ENCODE peak calls at places on chromosomes 5 and 9, in seven cellular contexts. C is K562; E is upper lobe of right lung; Q is right cardiac atrium; A is lung; J is right lobe of liver; I is naive thymus-derived CD4-positive, alpha-beta T cell. U is an unnamed sample.

GRCh38 chr5:21791304-21791703 is 1061.8 kb downstream of the CDH12 start:
- ATAC-seq in I (no peak), Q (no peak), C (no peak), E (no peak), A (no peak), J (no peak), U (no peak)

GRCh38 chr9:85108229-85108628 is 438.7 kb downstream of the NTRK2 start:
- ATAC-seq in A (no peak), C (no peak), E (no peak), Q (no peak), I (no peak), J (no peak), U (no peak)

GRCh38 chr5:96875805-96876291 is 452 bp upstream of the ERAP2 start:
- ATAC-seq in I (peak; percentile 61), E (peak; percentile 39), J (peak; percentile 45), A (no peak), C (peak; percentile 41), Q (peak; percentile 45), U (no peak)

GRCh38 chr9:33320568-33321261 is 30.4 kb downstream of the NFX1 start:
- ATAC-seq in I (no peak), A (peak; percentile 53), E (no peak), Q (peak; percentile 45), J (peak; percentile 81), C (no peak), U (peak; percentile 89)

GRCh38 chr5:130836729-130837660 is 328.1 kb downstream of the HINT1 start:
- ATAC-seq in Q (no peak), I (peak; percentile 38), A (peak; percentile 47), C (peak; percentile 62), J (peak; percentile 80), E (no peak), U (no peak)

GRCh38 chr5:900781-901180 is 8.1 kb downstream of the TRIP13 start:
- ATAC-seq in I (no peak), Q (no peak), C (no peak), A (no peak), J (no peak), E (no peak), U (no peak)

GRCh38 chr5:14028188-14028587 is 83.7 kb upstream of the DNAH5 start:
- ATAC-seq in J (no peak), Q (no peak), E (no peak), C (no peak), I (no peak), A (no peak), U (no peak)

GRCh38 chr9:5278486-5278885 is 26.0 kb downstream of the RLN2 start:
- ATAC-seq in Q (no peak), E (no peak), J (no peak), C (no peak), I (no peak), A (no peak), U (no peak)

GRCh38 chr9:4927043-4927471 is 58.0 kb upstream of the JAK2 start:
- ATAC-seq in Q (no peak), E (no peak), C (peak; percentile 85), A (no peak), J (no peak), I (no peak), U (no peak)

GRCh38 chr5:42461033-42461432 is 37.8 kb downstream of the GHR start:
- ATAC-seq in Q (no peak), J (peak; percentile 59), C (no peak), E (no peak), A (no peak), I (no peak), U (no peak)

GRCh38 chr9:5644522-5644921 is 15.6 kb downstream of the RIC1 start:
- ATAC-seq in C (no peak), E (no peak), Q (no peak), J (no peak), A (no peak), I (no peak), U (no peak)

GRCh38 chr9:71630371-71630770 is 137.9 kb downstream of the CEMIP2 start:
- ATAC-seq in A (no peak), C (peak; percentile 78), I (no peak), Q (peak; percentile 95), J (peak; percentile 62), E (peak; percentile 41), U (no peak)

GRCh38 chr5:75567710-75568109 is 43.5 kb upstream of the ANKDD1B start:
- ATAC-seq in Q (peak; percentile 57), E (peak; percentile 82), J (peak; percentile 61), A (no peak), C (peak; percentile 92), I (no peak), U (no peak)

GRCh38 chr9:111961575-111961974 is 65.0 kb downstream of the UGCG start:
- ATAC-seq in J (peak; percentile 8), A (no peak), I (no peak), E (no peak), C (no peak), Q (no peak), U (no peak)

GRCh38 chr5:107381189-107381856 is 289.4 kb downstream of the EFNA5 start:
- ATAC-seq in E (no peak), C (no peak), J (no peak), Q (peak; percentile 84), A (no peak), I (no peak), U (no peak)

GRCh38 chr9:128182872-128183528 is 8.4 kb downstream of the CIZ1 start:
- ATAC-seq in C (peak; percentile 9), Q (peak; percentile 18), I (no peak), J (no peak), E (no peak), A (no peak), U (no peak)

GRCh38 chr9:22173959-22174358 is 164.9 kb upstream of the CDKN2B start:
- ATAC-seq in E (no peak), A (no peak), Q (no peak), I (no peak), J (no peak), C (no peak), U (no peak)

GRCh38 chr9:81499571-81499970 is 189.8 kb downstream of the TLE1 start:
- ATAC-seq in I (no peak), A (no peak), J (no peak), E (no peak), C (no peak), Q (no peak), U (peak; percentile 5)

GRCh38 chr9:97874617-97875016 is 21.6 kb downstream of the FOXE1 start:
- ATAC-seq in A (no peak), I (no peak), Q (no peak), C (no peak), J (no peak), E (no peak), U (no peak)

GRCh38 chr5:122781465-122781864 is 6.6 kb downstream of the SNX2 start:
- ATAC-seq in J (no peak), C (no peak), E (no peak), A (no peak), I (no peak), Q (no peak), U (no peak)

GRCh38 chr5:122788371-122788770 is 13.5 kb downstream of the SNX2 start:
- ATAC-seq in A (no peak), Q (no peak), J (no peak), I (no peak), E (no peak), C (no peak), U (no peak)

GRCh38 chr5:122789461-122790171 is 14.7 kb downstream of the SNX2 start:
- ATAC-seq in Q (no peak), J (no peak), C (no peak), A (no peak), E (no peak), I (no peak), U (no peak)

GRCh38 chr5:122788996-122789395 is 14.1 kb downstream of the SNX2 start:
- ATAC-seq in C (no peak), A (no peak), I (no peak), E (no peak), J (peak; percentile 50), Q (no peak), U (no peak)

GRCh38 chr5:122785294-122785693 is 10.4 kb downstream of the SNX2 start:
- ATAC-seq in A (no peak), J (no peak), I (no peak), Q (no peak), C (no peak), E (no peak), U (no peak)
- H3K9me3 ChIP-seq in A (no peaks in the 10 kb centered on the region), J (no peaks in the 10 kb centered on the region), I (no peaks in the 10 kb centered on the region), Q (no peaks in the 10 kb centered on the region), C (peaks cover 2% of the 10 kb centered on the region), E (no peaks in the 10 kb centered on the region), U (no peaks in the 10 kb centered on the region)

DNA sequence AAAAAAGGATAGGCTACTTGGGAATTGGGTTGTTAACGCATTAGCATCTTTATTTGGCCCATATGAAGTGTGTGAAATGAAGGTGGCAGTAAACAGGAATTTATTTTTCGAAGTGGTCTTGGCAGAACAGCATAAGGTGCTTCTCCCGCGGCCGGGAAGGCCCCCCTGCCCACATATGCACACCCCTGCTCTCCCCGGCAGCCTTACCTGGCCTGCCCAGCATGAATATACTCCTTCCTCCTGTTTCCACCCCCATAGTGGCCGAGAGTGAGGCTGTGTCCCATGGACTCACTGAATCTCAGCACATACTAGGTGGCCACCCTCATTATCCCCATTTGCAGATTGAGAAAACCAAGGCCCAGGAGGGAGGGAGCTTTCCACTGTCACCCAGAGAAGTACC is 54.0 kb upstream of the OLFM1 start:
- ATAC-seq in C (no peak), A (no peak), Q (no peak), E (no peak), J (no peak), I (no peak), U (no peak)
- H3K4me1 ChIP-seq in C (no peaks in the 10 kb centered on the region), A (no peaks in the 10 kb centered on the region), Q (no peaks in the 10 kb centered on the region), E (no peaks in the 10 kb centered on the region), J (no peaks in the 10 kb centered on the region), I (no peaks in the 10 kb centered on the region), U (no peaks in the 10 kb centered on the region)

GRCh38 chr5:179079165-179079987 is 19.2 kb downstream of the ZNF354C start:
- ATAC-seq in Q (no peak), J (no peak), E (no peak), C (no peak), I (no peak), A (no peak), U (no peak)

GRCh38 chr5:179080724-179081123 is 20.6 kb downstream of the ZNF354C start:
- ATAC-seq in J (no peak), C (no peak), I (no peak), A (no peak), Q (no peak), E (no peak), U (no peak)
- H3K9me3 ChIP-seq in J (peaks cover 14% of the 10 kb centered on the region), C (peaks cover 4% of the 10 kb centered on the region), I (peaks cover 92% of the 10 kb centered on the region), A (peaks cover 76% of the 10 kb centered on the region), Q (peaks cover 31% of the 10 kb centered on the region), E (peaks cover 93% of the 10 kb centered on the region), U (peaks cover 100% of the 10 kb centered on the region)

DNA sequence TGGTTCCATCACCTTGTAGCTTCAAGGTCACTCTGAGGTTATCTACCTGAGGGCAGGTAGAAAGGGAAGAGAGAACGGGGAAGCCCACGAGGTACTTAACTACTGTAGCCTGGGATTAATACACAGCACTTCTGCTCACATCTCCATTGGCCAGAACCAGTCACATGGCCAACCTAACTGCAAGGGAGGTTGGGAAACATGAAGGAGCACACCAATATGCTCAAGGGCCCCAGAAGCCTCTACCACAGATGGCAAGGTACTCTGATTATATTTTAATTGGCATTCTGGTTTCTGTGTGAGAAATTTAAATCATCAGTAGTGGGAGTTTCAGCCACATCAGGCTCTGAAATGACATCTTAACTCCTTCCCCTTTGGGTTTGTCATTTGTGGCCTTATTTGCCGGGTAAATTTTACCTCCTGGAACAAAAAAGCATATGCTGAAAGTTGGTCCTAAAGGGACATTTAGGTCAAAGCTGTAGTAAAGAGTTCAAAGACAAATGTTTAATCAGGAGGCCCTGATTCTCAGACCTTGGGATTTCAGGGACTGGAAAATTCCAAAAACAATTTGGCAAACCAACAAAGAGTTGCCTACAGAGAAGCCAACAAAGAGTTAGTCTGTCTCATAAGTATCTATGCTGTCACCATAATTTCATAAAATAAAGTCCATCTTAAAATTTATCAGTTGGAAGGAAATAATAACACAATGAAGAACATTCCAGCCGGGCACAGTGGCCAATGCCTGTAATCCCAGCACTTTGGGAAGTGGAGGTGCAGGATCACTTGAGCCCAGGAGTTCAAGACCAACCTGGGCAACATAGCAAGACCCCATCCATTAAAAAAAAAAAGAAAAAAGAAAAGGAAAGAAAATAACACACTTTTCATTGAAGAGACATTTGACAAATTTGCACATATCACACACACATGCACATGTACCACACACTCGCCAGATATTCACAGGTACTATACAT is 13.8 kb upstream of the MVB12B start:
- ATAC-seq in C (no peak), J (no peak), I (no peak), E (no peak), A (no peak), Q (no peak), U (no peak)
- H3K4me1 ChIP-seq in C (no peaks in the 10 kb centered on the region), J (no peaks in the 10 kb centered on the region), I (no peaks in the 10 kb centered on the region), E (no peaks in the 10 kb centered on the region), A (no peaks in the 10 kb centered on the region), Q (no peaks in the 10 kb centered on the region), U (no peaks in the 10 kb centered on the region)